ENCODE peak calls at places on chromosomes 3 and 15, in eight cellular contexts. F is HEK293T, Q is amygdala, I is left cardiac atrium, K is AG08396, V is nucleus accumbens, J is activated T-cell treated with anti-CD3 and anti-CD28 coated beads for 24 hours, A is T-cell. H is an unnamed sample.

GRCh38 chr3:156553705-156554356 is 1.1 kb downstream of the SSR3 start:
- DNase-seq in F (no peak), Q (no peak), I (no peak), K (peak), V (no peak), J (no peak), A (no peak), H (no peak)

GRCh38 chr3:62094461-62094860 is 278.9 kb downstream of the FEZF2 start:
- DNase-seq in F (no peak), Q (no peak), I (no peak), K (no peak), V (no peak), J (no peak), A (no peak), H (no peak)

GRCh38 chr3:73255609-73256029 is 194.2 kb downstream of the EBLN2 start:
- DNase-seq in F (peak), Q (no peak), I (peak), K (peak), V (no peak), J (no peak), A (no peak), H (no peak)

GRCh38 chr3:22792533-22792932 is 410.6 kb upstream of the UBE2E2 start:
- DNase-seq in F (no peak), Q (no peak), I (no peak), K (no peak), V (no peak), J (no peak), A (no peak), H (no peak)

GRCh38 chr15:80662129-80662528 is 33.0 kb upstream of the ABHD17C start:
- DNase-seq in F (no peak), Q (no peak), I (no peak), K (no peak), V (no peak), J (no peak), A (no peak), H (no peak)

GRCh38 chr3:195812366-195812765 is 637 bp upstream of the MUC4 start:
- DNase-seq in F (no peak), Q (no peak), I (no peak), K (no peak), V (no peak), J (no peak), A (no peak), H (no peak)

GRCh38 chr3:58210761-58211477 is at the start of gene DNASE1L3:
- DNase-seq in F (no peak), Q (no peak), I (peak), K (no peak), V (no peak), J (no peak), A (no peak), H (no peak)

GRCh38 chr3:69276884-69277283 is 109.0 kb downstream of the FRMD4B start:
- DNase-seq in F (no peak), Q (no peak), I (no peak), K (no peak), V (no peak), J (no peak), A (no peak), H (no peak)

GRCh38 chr15:67715166-67715565 is 110.1 kb upstream of the SKOR1 start:
- DNase-seq in F (peak), Q (no peak), I (no peak), K (no peak), V (no peak), J (no peak), A (no peak), H (no peak)

GRCh38 chr3:185818267-185818875 is 6.5 kb downstream of the IGF2BP2 start:
- DNase-seq in F (no peak), Q (no peak), I (no peak), K (no peak), V (no peak), J (no peak), A (no peak), H (no peak)

GRCh38 chr3:99651561-99651960 is 13.2 kb downstream of the COL8A1 start:
- DNase-seq in F (no peak), Q (no peak), I (peak), K (peak), V (no peak), J (no peak), A (no peak), H (no peak)

GRCh38 chr15:61994216-61994615 is 66.0 kb downstream of the VPS13C start:
- DNase-seq in F (no peak), Q (no peak), I (no peak), K (peak), V (no peak), J (no peak), A (no peak), H (no peak)

GRCh38 chr3:60365360-60365759 is 885.9 kb downstream of the FHIT start:
- DNase-seq in F (no peak), Q (no peak), I (no peak), K (peak), V (no peak), J (no peak), A (no peak), H (no peak)

GRCh38 chr3:23671901-23672589 is 133.7 kb upstream of the UBE2E1 start:
- DNase-seq in F (no peak), Q (no peak), I (peak), K (no peak), V (no peak), J (no peak), A (no peak), H (no peak)